ENCODE peak calls at places on chromosomes 13 and 19, in eight cellular contexts. R is naive thymus-derived CD8-positive, alpha-beta T cell; W is activated CD4-positive, alpha-beta T cell treated with anti-CD3 and anti-CD28 coated beads for 36 hours; D is stimulated activated CD4-positive, alpha-beta T cell treated with anti-CD3 and anti-CD28 coated beads, Interleukin-15, amount 100 ng/mL, for 24 hours; U is bronchial epithelial cell; N is non-pigmented ciliary epithelial cell; B is NCI-H1092 treated with DMSO at 0.1 percent for 48 hours; F is ELF-1. G is an unnamed sample.

GRCh38 chr19:1001538-1002166 is 1.4 kb downstream of the GRIN3B start:
- DNase-seq in R (peak), W (peak), D (peak), U (no peak), N (no peak), B (peak), F (peak), G (peak)

GRCh38 chr13:28620011-28620830 is 38.7 kb upstream of the POMP start:
- DNase-seq in R (no peak), W (no peak), D (no peak), U (no peak), N (no peak), B (no peak), F (no peak), G (no peak)

GRCh38 chr13:45564108-45564507 is 51.4 kb downstream of the ERICH6B start:
- DNase-seq in R (no peak), W (peak), D (peak), U (peak), N (peak), B (peak), F (no peak), G (no peak)

GRCh38 chr19:409515-410242 is 732 bp upstream of the C2CD4C start:
- DNase-seq in R (no peak), W (peak), D (no peak), U (no peak), N (no peak), B (peak), F (no peak), G (peak)

GRCh38 chr13:40980466-40980865 is 38.6 kb downstream of the ELF1 start:
- DNase-seq in R (no peak), W (no peak), D (no peak), U (no peak), N (no peak), B (no peak), F (no peak), G (no peak)

GRCh38 chr13:108615241-108615640 is 14.2 kb upstream of the MYO16 start:
- DNase-seq in R (no peak), W (no peak), D (no peak), U (no peak), N (no peak), B (no peak), F (no peak), G (no peak)

GRCh38 chr13:105971312-105971711 is 564.1 kb downstream of the EFNB2 start:
- DNase-seq in R (no peak), W (no peak), D (no peak), U (peak), N (no peak), B (no peak), F (peak), G (no peak)

GRCh38 chr19:27876489-27876888 is 1336.5 kb downstream of the UQCRFS1 start:
- DNase-seq in R (no peak), W (no peak), D (no peak), U (no peak), N (no peak), B (no peak), F (peak), G (no peak)

GRCh38 chr19:8611890-8612806 is 1.6 kb upstream of the ADAMTS10 start:
- DNase-seq in R (no peak), W (no peak), D (no peak), U (no peak), N (peak), B (no peak), F (no peak), G (peak)

GRCh38 chr13:27997904-27998522 is 9.5 kb upstream of the URAD start:
- DNase-seq in R (no peak), W (peak), D (peak), U (peak), N (no peak), B (peak), F (peak), G (no peak)

GRCh38 chr13:98961204-98962105 is 16.4 kb downstream of the DOCK9 start:
- DNase-seq in R (no peak), W (no peak), D (no peak), U (peak), N (no peak), B (no peak), F (peak), G (no peak)

GRCh38 chr13:107450931-107451330 is 764.4 kb downstream of the LIG4 start:
- DNase-seq in R (no peak), W (peak), D (no peak), U (no peak), N (peak), B (no peak), F (no peak), G (no peak)

GRCh38 chr13:76826527-76826926 is 59.7 kb downstream of the KCTD12 start:
- DNase-seq in R (no peak), W (no peak), D (no peak), U (no peak), N (no peak), B (no peak), F (no peak), G (no peak)

GRCh38 chr13:105579821-105580707 is 955.4 kb downstream of the EFNB2 start:
- DNase-seq in R (no peak), W (no peak), D (no peak), U (peak), N (no peak), B (no peak), F (no peak), G (no peak)

GRCh38 chr13:105952233-105952767 is 583.2 kb downstream of the EFNB2 start:
- DNase-seq in R (no peak), W (no peak), D (no peak), U (no peak), N (no peak), B (no peak), F (no peak), G (no peak)

GRCh38 chr13:22451345-22451744 is 729.4 kb upstream of the SGCG start:
- DNase-seq in R (no peak), W (no peak), D (no peak), U (no peak), N (no peak), B (no peak), F (no peak), G (no peak)

GRCh38 chr13:31310781-31311180 is 111.0 kb downstream of the B3GLCT start:
- DNase-seq in R (no peak), W (no peak), D (no peak), U (peak), N (no peak), B (peak), F (no peak), G (peak)

GRCh38 chr13:51764184-51765141 is 39.5 kb downstream of the DHRS12 start:
- DNase-seq in R (no peak), W (peak), D (peak), U (peak), N (peak), B (peak), F (no peak), G (peak)

GRCh38 chr13:93425411-93425810 is 198.8 kb downstream of the GPC6 start:
- DNase-seq in R (no peak), W (no peak), D (no peak), U (no peak), N (no peak), B (no peak), F (no peak), G (no peak)

GRCh38 chr19:4130635-4131438 is 6.9 kb upstream of the MAP2K2 start:
- DNase-seq in R (no peak), W (no peak), D (no peak), U (peak), N (peak), B (no peak), F (peak), G (no peak)

GRCh38 chr19:53982611-53983010 is 8.8 kb upstream of the CACNG6 start:
- DNase-seq in R (no peak), W (peak), D (peak), U (no peak), N (no peak), B (no peak), F (no peak), G (peak)

GRCh38 chr19:21483589-21484170 is 21.7 kb upstream of the ZNF429 start:
- DNase-seq in R (peak), W (peak), D (peak), U (no peak), N (no peak), B (peak), F (peak), G (peak)

GRCh38 chr13:44752184-44752583 is 176.1 kb upstream of the TSC22D1 start:
- DNase-seq in R (no peak), W (no peak), D (no peak), U (no peak), N (no peak), B (no peak), F (no peak), G (no peak)

G was measured in Right ventricle myocardium inferior.